ENCODE peak calls at places on chromosomes 5 and 9, in four cellular contexts. One of them, this sample, is unnamed.

GRCh38 chr5:1255081-1255561 is 29.9 kb downstream of the SLC6A18 start:
- DNase-seq in epithelial cell of esophagus: no peak
- DNase-seq in heart left ventricle: no peak
- DNase-seq in upper lobe of left lung: no peak
- DNase-seq in this sample: no peak

GRCh38 chr5:89596821-89597220 is 713.8 kb upstream of the MEF2C start:
- DNase-seq in epithelial cell of esophagus: no peak
- DNase-seq in heart left ventricle: no peak
- DNase-seq in upper lobe of left lung: no peak
- DNase-seq in this sample: no peak

GRCh38 chr9:121773954-121774714 is 122.7 kb downstream of the DAB2IP start:
- DNase-seq in epithelial cell of esophagus: no peak
- DNase-seq in heart left ventricle: peak
- DNase-seq in upper lobe of left lung: peak
- DNase-seq in this sample: no peak

GRCh38 chr9:127905788-127906191 is 6.4 kb upstream of the ST6GALNAC6 start:
- DNase-seq in epithelial cell of esophagus: no peak
- DNase-seq in heart left ventricle: peak
- DNase-seq in upper lobe of left lung: peak
- DNase-seq in this sample: no peak

GRCh38 chr9:104557179-104557634 is 11.8 kb upstream of the OR13C8 start:
- DNase-seq in epithelial cell of esophagus: no peak
- DNase-seq in heart left ventricle: no peak
- DNase-seq in upper lobe of left lung: no peak
- DNase-seq in this sample: no peak

GRCh38 chr5:151949909-151950308 is 25.3 kb upstream of the GLRA1 start:
- DNase-seq in epithelial cell of esophagus: no peak
- DNase-seq in heart left ventricle: no peak
- DNase-seq in upper lobe of left lung: no peak
- DNase-seq in this sample: no peak

GRCh38 chr5:120934003-120934402 is 469.9 kb downstream of the PRR16 start:
- DNase-seq in epithelial cell of esophagus: no peak
- DNase-seq in heart left ventricle: no peak
- DNase-seq in upper lobe of left lung: no peak
- DNase-seq in this sample: no peak

GRCh38 chr9:116992870-116993269 is 305.8 kb downstream of the TRIM32 start:
- DNase-seq in epithelial cell of esophagus: peak
- DNase-seq in heart left ventricle: no peak
- DNase-seq in upper lobe of left lung: no peak
- DNase-seq in this sample: no peak

GRCh38 chr9:107024193-107024592 is 161.2 kb downstream of the ZNF462 start:
- DNase-seq in epithelial cell of esophagus: peak
- DNase-seq in heart left ventricle: no peak
- DNase-seq in upper lobe of left lung: no peak
- DNase-seq in this sample: no peak

GRCh38 chr9:22446589-22446949 is at the start of gene DMRTA1:
- DNase-seq in epithelial cell of esophagus: peak
- DNase-seq in heart left ventricle: peak
- DNase-seq in upper lobe of left lung: peak
- DNase-seq in this sample: peak

GRCh38 chr5:180101451-180102105 is 30.0 kb upstream of the RNF130 start:
- DNase-seq in epithelial cell of esophagus: no peak
- DNase-seq in heart left ventricle: no peak
- DNase-seq in upper lobe of left lung: no peak
- DNase-seq in this sample: no peak

GRCh38 chr5:157449011-157449723 is 10.8 kb upstream of the NIPAL4 start:
- DNase-seq in epithelial cell of esophagus: peak
- DNase-seq in heart left ventricle: peak
- DNase-seq in upper lobe of left lung: no peak
- DNase-seq in this sample: peak

GRCh38 chr9:133959966-133960567 is 32.1 kb downstream of the VAV2 start:
- DNase-seq in epithelial cell of esophagus: no peak
- DNase-seq in heart left ventricle: no peak
- DNase-seq in upper lobe of left lung: no peak
- DNase-seq in this sample: no peak

GRCh38 chr5:118722165-118723020 is 266.0 kb downstream of the DTWD2 start:
- DNase-seq in epithelial cell of esophagus: no peak
- DNase-seq in heart left ventricle: no peak
- DNase-seq in upper lobe of left lung: no peak
- DNase-seq in this sample: no peak

GRCh38 chr5:53333160-53333559 is 147.3 kb upstream of the FST start:
- DNase-seq in epithelial cell of esophagus: peak
- DNase-seq in heart left ventricle: no peak
- DNase-seq in upper lobe of left lung: no peak
- DNase-seq in this sample: no peak

GRCh38 chr5:136016945-136017530 is 11.8 kb upstream of the TGFBI start:
- DNase-seq in epithelial cell of esophagus: peak
- DNase-seq in heart left ventricle: peak
- DNase-seq in upper lobe of left lung: no peak
- DNase-seq in this sample: no peak

DNA sequence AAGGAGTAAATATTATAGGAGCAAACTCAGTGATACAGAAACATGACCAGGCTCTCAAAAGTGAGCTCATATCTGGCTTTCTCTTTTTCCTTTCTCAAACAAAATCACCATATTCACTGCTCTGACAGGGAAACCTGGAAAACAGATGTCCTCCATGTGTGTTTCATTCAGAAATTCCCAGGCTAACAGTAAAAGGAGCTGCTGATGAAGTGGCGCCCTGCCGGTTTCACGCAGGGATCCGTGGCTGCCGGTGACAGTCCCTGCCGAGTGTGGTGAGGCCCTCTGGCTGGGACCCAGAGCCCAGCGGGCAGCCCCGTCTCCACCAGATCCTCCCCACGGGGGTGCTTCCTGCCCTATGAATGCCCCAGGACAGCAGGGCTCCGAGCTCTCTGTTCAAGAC is 208.1 kb downstream of the GNA14 start:
- DNase-seq in epithelial cell of esophagus: no peak
- DNase-seq in heart left ventricle: no peak
- DNase-seq in upper lobe of left lung: no peak
- DNase-seq in this sample: no peak
- H3K4me3 ChIP-seq in epithelial cell of esophagus: no peak
- H3K4me3 ChIP-seq in heart left ventricle: no peak
- H3K4me3 ChIP-seq in upper lobe of left lung: no peak
- H3K4me3 ChIP-seq in this sample: no peak

GRCh38 chr5:130773813-130774212 is 391.2 kb downstream of the HINT1 start:
- DNase-seq in epithelial cell of esophagus: peak
- DNase-seq in heart left ventricle: no peak
- DNase-seq in upper lobe of left lung: no peak
- DNase-seq in this sample: no peak
- TF ChIP-seq CTCF in epithelial cell of esophagus: peak
- TF ChIP-seq CTCF in heart left ventricle: no peak
- TF ChIP-seq CTCF in upper lobe of left lung: no peak
- TF ChIP-seq CTCF in this sample: no peak

DNA sequence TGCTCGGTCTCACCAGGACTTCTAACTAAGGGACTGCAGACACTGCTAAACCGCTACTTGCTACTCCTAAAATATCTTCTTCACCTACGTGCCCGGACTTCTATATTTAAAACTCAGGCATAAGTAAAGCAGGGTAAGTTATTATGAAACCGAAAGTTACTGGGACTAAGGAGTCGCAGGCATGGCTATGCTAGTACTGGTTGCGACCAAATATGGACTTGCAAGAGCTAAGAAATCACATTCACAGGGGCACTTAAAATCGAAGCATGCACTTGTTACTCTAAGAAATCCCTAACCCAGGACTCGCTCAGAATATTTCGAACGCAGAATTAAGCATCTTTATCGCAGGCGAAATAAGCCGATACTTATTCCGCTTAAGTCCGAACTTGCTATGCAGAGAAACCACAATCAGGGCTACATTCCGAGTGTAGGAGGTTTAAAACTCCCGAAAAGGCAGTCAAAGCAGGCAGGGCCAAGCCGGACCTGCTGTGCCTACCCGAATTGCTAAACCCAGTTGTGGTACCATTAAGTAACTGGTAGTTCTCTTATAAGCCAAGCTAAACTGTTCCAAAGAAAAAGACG is 2.1 kb downstream of the ANXA2R start:
- DNase-seq in epithelial cell of esophagus: peak
- DNase-seq in heart left ventricle: no peak
- DNase-seq in upper lobe of left lung: peak
- DNase-seq in this sample: no peak
- H3K4me3 ChIP-seq in epithelial cell of esophagus: peak
- H3K4me3 ChIP-seq in heart left ventricle: peak
- H3K4me3 ChIP-seq in upper lobe of left lung: no peak
- H3K4me3 ChIP-seq in this sample: peak

GRCh38 chr5:140169410-140169809 is 5.6 kb upstream of the CYSTM1 start:
- DNase-seq in epithelial cell of esophagus: no peak
- DNase-seq in heart left ventricle: no peak
- DNase-seq in upper lobe of left lung: no peak
- DNase-seq in this sample: no peak
- TF ChIP-seq CTCF in epithelial cell of esophagus: no peak
- TF ChIP-seq CTCF in heart left ventricle: peak
- TF ChIP-seq CTCF in upper lobe of left lung: no peak
- TF ChIP-seq CTCF in this sample: no peak

GRCh38 chr5:2749514-2750025 is 1.9 kb downstream of the IRX2 start:
- DNase-seq in epithelial cell of esophagus: peak
- DNase-seq in heart left ventricle: no peak
- DNase-seq in upper lobe of left lung: no peak
- DNase-seq in this sample: no peak
- H3K4me3 ChIP-seq in epithelial cell of esophagus: peak
- H3K4me3 ChIP-seq in heart left ventricle: no peak
- H3K4me3 ChIP-seq in upper lobe of left lung: peak
- H3K4me3 ChIP-seq in this sample: no peak

DNA sequence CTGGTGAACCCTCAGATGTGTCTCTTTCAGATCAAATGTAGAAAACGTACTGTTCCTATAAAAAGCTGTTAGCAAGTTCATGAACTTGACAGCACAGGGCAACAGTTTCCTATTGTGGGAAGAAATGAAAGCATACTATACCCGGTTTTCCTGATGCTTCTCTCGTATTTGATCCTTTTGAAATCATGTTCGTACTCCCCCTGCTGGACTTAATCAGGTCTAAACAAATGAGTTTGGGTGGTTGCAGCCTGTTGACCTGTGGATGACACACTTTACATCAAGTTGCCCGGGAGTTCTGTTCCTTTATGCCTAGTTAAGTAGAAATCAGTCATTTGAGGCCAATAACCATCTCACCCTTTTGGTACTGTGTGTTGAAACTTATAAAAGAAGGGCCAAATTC is 1992.3 kb downstream of the MAT2B start:
- DNase-seq in epithelial cell of esophagus: peak
- DNase-seq in heart left ventricle: no peak
- DNase-seq in upper lobe of left lung: no peak
- DNase-seq in this sample: no peak
- TF ChIP-seq CTCF in epithelial cell of esophagus: no peak
- TF ChIP-seq CTCF in heart left ventricle: no peak
- TF ChIP-seq CTCF in upper lobe of left lung: no peak
- TF ChIP-seq CTCF in this sample: no peak

GRCh38 chr5:150782850-150783249 is 4.3 kb downstream of the SMIM3 start:
- DNase-seq in epithelial cell of esophagus: no peak
- DNase-seq in heart left ventricle: no peak
- DNase-seq in upper lobe of left lung: no peak
- DNase-seq in this sample: no peak
- H3K4me3 ChIP-seq in epithelial cell of esophagus: no peak
- H3K4me3 ChIP-seq in heart left ventricle: no peak
- H3K4me3 ChIP-seq in upper lobe of left lung: no peak
- H3K4me3 ChIP-seq in this sample: no peak

DNA sequence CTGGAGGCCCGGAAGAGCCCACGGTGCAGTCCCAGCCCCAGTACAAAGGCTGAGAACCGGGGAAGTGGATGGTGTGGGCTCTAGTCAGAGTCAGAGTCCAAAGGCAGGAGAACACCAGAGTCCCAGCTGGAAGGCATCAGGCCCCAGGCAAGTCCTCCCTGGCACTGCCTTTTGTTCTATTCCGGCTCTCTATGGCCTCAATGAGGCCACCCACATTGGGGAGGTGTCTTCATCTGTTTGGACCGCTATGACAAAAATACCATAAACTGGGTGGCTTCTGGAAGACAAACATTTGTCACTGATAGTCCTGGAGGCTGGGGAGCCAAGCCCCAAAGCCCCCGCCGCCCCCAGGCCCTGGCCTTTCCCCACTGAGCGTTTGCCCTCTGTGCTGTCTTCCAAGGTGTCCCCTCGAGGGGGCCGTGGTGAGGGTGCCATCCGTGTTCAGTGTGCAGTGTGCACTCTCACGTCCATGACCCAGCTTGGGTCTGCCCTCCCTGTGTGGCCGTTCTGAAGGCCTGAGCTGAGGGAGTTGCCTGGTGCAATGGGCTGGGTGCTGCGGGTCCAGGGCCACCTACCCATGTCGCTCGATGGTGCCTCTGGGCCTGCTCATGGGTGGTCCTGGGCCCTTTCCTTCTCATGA is 99.1 kb upstream of the PPP1R26 start:
- DNase-seq in epithelial cell of esophagus: no peak
- DNase-seq in heart left ventricle: no peak
- DNase-seq in upper lobe of left lung: no peak
- DNase-seq in this sample: no peak
- TF ChIP-seq CTCF in epithelial cell of esophagus: no peak
- TF ChIP-seq CTCF in heart left ventricle: no peak
- TF ChIP-seq CTCF in upper lobe of left lung: no peak
- TF ChIP-seq CTCF in this sample: no peak